ENCODE peak calls at places on chromosomes 7 and 10, in four cellular contexts. E is GM19239, V is left colon, C is ovary. H is an unnamed sample.

GRCh38 chr10:15842493-15843169 is 17.7 kb downstream of the MINDY3 start:
- DNase-seq in C (no peak), E (no peak), V (no peak), H (no peak)

GRCh38 chr10:100357073-100357858 is 10.2 kb downstream of the SCD start:
- DNase-seq in V (no peak), C (no peak), E (no peak), H (no peak)

GRCh38 chr7:30331338-30331737 is 46.9 kb downstream of the ZNRF2 start:
- DNase-seq in E (no peak), V (no peak), C (no peak), H (peak; percentile 16)

GRCh38 chr10:89382757-89383156 is 4.9 kb downstream of the IFIT1B start:
- DNase-seq in V (no peak), E (no peak), C (no peak), H (no peak)

GRCh38 chr10:33688506-33688905 is 354.0 kb upstream of the NRP1 start:
- DNase-seq in V (no peak), C (no peak), E (no peak), H (no peak)

GRCh38 chr7:66904063-66904593 is 16.9 kb upstream of the TMEM248 start:
- DNase-seq in V (no peak), E (no peak), C (no peak), H (no peak)

GRCh38 chr7:142030294-142030693 is 34.6 kb downstream of the MGAM start:
- DNase-seq in E (no peak), V (no peak), C (no peak), H (no peak)

GRCh38 chr7:143000648-143001047 is 26.3 kb downstream of the OR9A2 start:
- DNase-seq in C (no peak), E (no peak), V (no peak), H (no peak)

GRCh38 chr7:17297243-17297642 is 1.2 kb upstream of the AHR start:
- DNase-seq in E (no peak), V (no peak), C (no peak), H (no peak)

GRCh38 chr7:102991540-102992214 is 78.9 kb downstream of the LRRC17 start:
- DNase-seq in E (no peak), V (peak; percentile 61), C (no peak), H (peak; percentile 88)

GRCh38 chr7:27106181-27106905 is 3.9 kb upstream of the HOXA2 start:
- DNase-seq in V (no peak), C (peak; percentile 49), E (no peak), H (no peak)

GRCh38 chr10:52420656-52421055 is 106.6 kb downstream of the DKK1 start:
- DNase-seq in C (no peak), V (no peak), E (no peak), H (no peak)

GRCh38 chr7:475951-476441 is 43.6 kb downstream of the PDGFA start:
- DNase-seq in E (no peak), V (peak; percentile 10), C (no peak), H (no peak)

GRCh38 chr10:100934084-100934659 is 21.4 kb downstream of the SLF2 start:
- DNase-seq in C (no peak), E (no peak), V (no peak), H (no peak)

GRCh38 chr10:63666836-63667383 is 145.7 kb downstream of the REEP3 start:
- DNase-seq in C (no peak), V (no peak), E (no peak), H (peak; percentile 94)

GRCh38 chr7:45402480-45403218 is 171.5 kb upstream of the ADCY1 start:
- DNase-seq in V (no peak), E (no peak), C (no peak), H (peak; percentile 91)

GRCh38 chr7:2159176-2159520 is 73.6 kb downstream of the MAD1L1 start:
- DNase-seq in C (peak; percentile 16), V (no peak), E (no peak), H (no peak)

GRCh38 chr10:24350111-24350921 is 141.4 kb downstream of the KIAA1217 start:
- DNase-seq in V (no peak), C (no peak), E (no peak), H (no peak)

GRCh38 chr7:131170440-131171105 is 157.1 kb upstream of the MKLN1 start:
- DNase-seq in C (no peak), E (no peak), V (no peak), H (no peak)

GRCh38 chr7:123242467-123243097 is 42.8 kb upstream of the SLC13A1 start:
- DNase-seq in E (no peak), C (no peak), V (peak; percentile 24), H (no peak)

GRCh38 chr10:3486346-3487065 is 298.5 kb downstream of the KLF6 start:
- DNase-seq in C (no peak), V (peak; percentile 94), E (no peak), H (no peak)

GRCh38 chr10:4181690-4182089 is 396.7 kb upstream of the KLF6 start:
- DNase-seq in C (no peak), V (no peak), E (no peak), H (no peak)

GRCh38 chr10:27713906-27714305 is 31.7 kb downstream of the MKX start:
- DNase-seq in V (no peak), E (no peak), C (no peak), H (peak; percentile 32)

GRCh38 chr7:36053589-36053988 is 99.5 kb upstream of the EEPD1 start:
- DNase-seq in V (no peak), C (no peak), E (no peak), H (no peak)

GRCh38 chr10:100568937-100569336 is 33.2 kb downstream of the HIF1AN start:
- DNase-seq in E (no peak), V (no peak), C (no peak), H (no peak)

GRCh38 chr7:151518105-151518780 is 1.5 kb downstream of the RHEB start:
- DNase-seq in V (peak; percentile 79), C (peak; percentile 67), E (no peak), H (no peak)

GRCh38 chr7:75729851-75730274 is 8.9 kb downstream of the HIP1 start:
- DNase-seq in V (no peak), C (no peak), E (no peak), H (no peak)

GRCh38 chr10:97585439-97585811 is 1.2 kb downstream of the HOGA1 start:
- DNase-seq in E (no peak), V (no peak), C (no peak), H (no peak)

GRCh38 chr10:78502208-78502943 is 468.7 kb downstream of the RPS24 start:
- DNase-seq in V (no peak), E (no peak), C (no peak), H (no peak)

GRCh38 chr7:100801833-100802568 is 25.3 kb downstream of the EPHB4 start:
- DNase-seq in V (peak; percentile 89), C (peak; percentile 85), E (no peak), H (peak; percentile 94)

GRCh38 chr7:105141068-105141467 is 127.1 kb downstream of the KMT2E start:
- DNase-seq in C (no peak), V (no peak), E (peak; percentile 16), H (peak; percentile 38)

GRCh38 chr7:112383671-112384417 is 66.4 kb upstream of the IFRD1 start:
- DNase-seq in V (no peak), E (no peak), C (no peak), H (no peak)

GRCh38 chr10:95330966-95331453 is 40.2 kb upstream of the PDLIM1 start:
- DNase-seq in C (no peak), V (no peak), E (no peak), H (no peak)

GRCh38 chr10:71587941-71588573 is 131.5 kb downstream of the C10orf105 start:
- DNase-seq in V (no peak), C (no peak), E (no peak), H (no peak)

GRCh38 chr7:104980969-104981670 is 32.9 kb upstream of the KMT2E start:
- DNase-seq in C (no peak), E (peak; percentile 36), V (no peak), H (no peak)

GRCh38 chr10:114404171-114405010 is at the start of gene AFAP1L2:
- DNase-seq in E (no peak), V (no peak), C (peak; percentile 78), H (no peak)

H was measured in fibroblast of the conjunctiva.